ENCODE peak calls at places on chromosomes 3 and 15, in five cellular contexts. One of them, this sample, is unnamed. For H3K79me2, the result is how much of the 10 kb centered on the place peaks cover.

GRCh38 chr15:29345549-29346525 is 76.2 kb upstream of the NSMCE3 start:
- DNase-seq in HCT116: no peak
- DNase-seq in SK-N-SH: peak
- DNase-seq in hepatocyte: no peak
- DNase-seq in OCI-LY7: no peak
- DNase-seq in this sample: no peak

GRCh38 chr3:10554236-10554611 is 48.8 kb upstream of the ATP2B2 start:
- DNase-seq in HCT116: no peak
- DNase-seq in SK-N-SH: no peak
- DNase-seq in hepatocyte: no peak
- DNase-seq in OCI-LY7: no peak
- DNase-seq in this sample: no peak

GRCh38 chr3:6229778-6230410 is 631.0 kb upstream of the GRM7 start:
- DNase-seq in HCT116: no peak
- DNase-seq in SK-N-SH: no peak
- DNase-seq in hepatocyte: no peak
- DNase-seq in OCI-LY7: no peak
- DNase-seq in this sample: no peak

GRCh38 chr3:192039593-192039992 is 578.6 kb downstream of the PYDC2 start:
- DNase-seq in HCT116: no peak
- DNase-seq in SK-N-SH: no peak
- DNase-seq in hepatocyte: no peak
- DNase-seq in OCI-LY7: no peak
- DNase-seq in this sample: no peak

GRCh38 chr15:39878401-39878775 is 41.7 kb downstream of the GPR176 start:
- DNase-seq in HCT116: no peak
- DNase-seq in SK-N-SH: no peak
- DNase-seq in hepatocyte: no peak
- DNase-seq in OCI-LY7: no peak
- DNase-seq in this sample: no peak

GRCh38 chr15:58566029-58566428 is 134.2 kb downstream of the LIPC start:
- DNase-seq in HCT116: no peak
- DNase-seq in SK-N-SH: no peak
- DNase-seq in hepatocyte: no peak
- DNase-seq in OCI-LY7: no peak
- DNase-seq in this sample: no peak

GRCh38 chr15:40768492-40769309 is 1.1 kb upstream of the C15orf62 start:
- DNase-seq in HCT116: no peak
- DNase-seq in SK-N-SH: peak
- DNase-seq in hepatocyte: no peak
- DNase-seq in OCI-LY7: peak
- DNase-seq in this sample: no peak

GRCh38 chr3:39850707-39851014 is 41.3 kb downstream of the MYRIP start:
- DNase-seq in HCT116: no peak
- DNase-seq in SK-N-SH: no peak
- DNase-seq in hepatocyte: no peak
- DNase-seq in OCI-LY7: no peak
- DNase-seq in this sample: no peak

GRCh38 chr3:98099848-98100247 is 12.9 kb downstream of the OR5AC2 start:
- DNase-seq in HCT116: no peak
- DNase-seq in SK-N-SH: no peak
- DNase-seq in hepatocyte: no peak
- DNase-seq in OCI-LY7: no peak
- DNase-seq in this sample: no peak

GRCh38 chr3:194749631-194750271 is 64.1 kb downstream of the FAM43A start:
- DNase-seq in HCT116: no peak
- DNase-seq in SK-N-SH: peak
- DNase-seq in hepatocyte: peak
- DNase-seq in OCI-LY7: no peak
- DNase-seq in this sample: no peak

GRCh38 chr3:159619341-159619885 is 369.2 kb upstream of the IL12A start:
- DNase-seq in HCT116: no peak
- DNase-seq in SK-N-SH: no peak
- DNase-seq in hepatocyte: peak
- DNase-seq in OCI-LY7: no peak
- DNase-seq in this sample: peak

GRCh38 chr3:76997733-76998132 is 42.2 kb upstream of the ROBO2 start:
- DNase-seq in HCT116: no peak
- DNase-seq in SK-N-SH: no peak
- DNase-seq in hepatocyte: no peak
- DNase-seq in OCI-LY7: no peak
- DNase-seq in this sample: no peak

GRCh38 chr15:38508647-38509046 is 54.7 kb downstream of the FAM98B start:
- DNase-seq in HCT116: no peak
- DNase-seq in SK-N-SH: no peak
- DNase-seq in hepatocyte: no peak
- DNase-seq in OCI-LY7: no peak
- DNase-seq in this sample: no peak

GRCh38 chr3:99938270-99938955 is 120.8 kb downstream of the CMSS1 start:
- DNase-seq in HCT116: no peak
- DNase-seq in SK-N-SH: no peak
- DNase-seq in hepatocyte: no peak
- DNase-seq in OCI-LY7: no peak
- DNase-seq in this sample: no peak

GRCh38 chr3:46538803-46539442 is 27.2 kb downstream of the LRRC2 start:
- DNase-seq in HCT116: no peak
- DNase-seq in SK-N-SH: no peak
- DNase-seq in hepatocyte: no peak
- DNase-seq in OCI-LY7: peak
- DNase-seq in this sample: peak

GRCh38 chr15:60026555-60026954 is 22.4 kb downstream of the FOXB1 start:
- DNase-seq in HCT116: no peak
- DNase-seq in SK-N-SH: no peak
- DNase-seq in hepatocyte: no peak
- DNase-seq in OCI-LY7: no peak
- DNase-seq in this sample: no peak

GRCh38 chr3:185210621-185211157 is 43.2 kb downstream of the EHHADH start:
- DNase-seq in HCT116: no peak
- DNase-seq in SK-N-SH: peak
- DNase-seq in hepatocyte: no peak
- DNase-seq in OCI-LY7: no peak
- DNase-seq in this sample: no peak

GRCh38 chr3:38551026-38551832 is 55.1 kb downstream of the EXOG start:
- DNase-seq in HCT116: no peak
- DNase-seq in SK-N-SH: no peak
- DNase-seq in hepatocyte: no peak
- DNase-seq in OCI-LY7: no peak
- DNase-seq in this sample: no peak

GRCh38 chr3:117282506-117282905 is 572.9 kb downstream of the TUSC7 start:
- DNase-seq in HCT116: no peak
- DNase-seq in SK-N-SH: no peak
- DNase-seq in hepatocyte: no peak
- DNase-seq in OCI-LY7: no peak
- DNase-seq in this sample: no peak

GRCh38 chr3:189353988-189354735 is 182.4 kb downstream of the TPRG1 start:
- DNase-seq in HCT116: peak
- DNase-seq in SK-N-SH: no peak
- DNase-seq in hepatocyte: peak
- DNase-seq in OCI-LY7: no peak
- DNase-seq in this sample: peak

GRCh38 chr3:38590521-38590920 is 59.0 kb downstream of the SCN5A start:
- DNase-seq in HCT116: no peak
- DNase-seq in SK-N-SH: no peak
- DNase-seq in hepatocyte: no peak
- DNase-seq in OCI-LY7: no peak
- DNase-seq in this sample: no peak

GRCh38 chr3:78148986-78149717 is 1109.3 kb downstream of the ROBO2 start:
- DNase-seq in HCT116: no peak
- DNase-seq in SK-N-SH: no peak
- DNase-seq in hepatocyte: no peak
- DNase-seq in OCI-LY7: no peak
- DNase-seq in this sample: peak

GRCh38 chr3:127961963-127962362 is 46.9 kb downstream of the KBTBD12 start:
- DNase-seq in HCT116: peak
- DNase-seq in SK-N-SH: no peak
- DNase-seq in hepatocyte: peak
- DNase-seq in OCI-LY7: no peak
- DNase-seq in this sample: peak

GRCh38 chr15:90617668-90618097 is 88.0 kb downstream of the CRTC3 start:
- DNase-seq in HCT116: no peak
- DNase-seq in SK-N-SH: no peak
- DNase-seq in hepatocyte: no peak
- DNase-seq in OCI-LY7: no peak
- DNase-seq in this sample: no peak

GRCh38 chr15:95987299-95987698 is 343.2 kb upstream of the NR2F2 start:
- DNase-seq in HCT116: no peak
- DNase-seq in SK-N-SH: no peak
- DNase-seq in hepatocyte: no peak
- DNase-seq in OCI-LY7: no peak
- DNase-seq in this sample: no peak
- TF ChIP-seq EZH2phosphoT487 in HCT116: no peak
- TF ChIP-seq EZH2phosphoT487 in SK-N-SH: no peak
- TF ChIP-seq EZH2phosphoT487 in hepatocyte: no peak
- TF ChIP-seq EZH2phosphoT487 in OCI-LY7: no peak
- TF ChIP-seq EZH2phosphoT487 in this sample: no peak

GRCh38 chr15:56987286-56987685 is 68.8 kb downstream of the TCF12 start:
- DNase-seq in HCT116: no peak
- DNase-seq in SK-N-SH: no peak
- DNase-seq in hepatocyte: no peak
- DNase-seq in OCI-LY7: no peak
- DNase-seq in this sample: no peak
- H3K79me2 ChIP-seq in HCT116: half or more
- H3K79me2 ChIP-seq in SK-N-SH: half or more
- H3K79me2 ChIP-seq in hepatocyte: half or more
- H3K79me2 ChIP-seq in OCI-LY7: under half
- H3K79me2 ChIP-seq in this sample: half or more

GRCh38 chr15:100472015-100472414 is 56.7 kb downstream of the CERS3 start:
- DNase-seq in HCT116: no peak
- DNase-seq in SK-N-SH: no peak
- DNase-seq in hepatocyte: peak
- DNase-seq in OCI-LY7: no peak
- DNase-seq in this sample: no peak

GRCh38 chr15:100476805-100477204 is 51.9 kb downstream of the CERS3 start:
- DNase-seq in HCT116: no peak
- DNase-seq in SK-N-SH: no peak
- DNase-seq in hepatocyte: no peak
- DNase-seq in OCI-LY7: no peak
- DNase-seq in this sample: no peak
- H3K27ac ChIP-seq in HCT116: no peak
- H3K27ac ChIP-seq in SK-N-SH: no peak
- H3K27ac ChIP-seq in hepatocyte: no peak
- H3K27ac ChIP-seq in OCI-LY7: no peak
- H3K27ac ChIP-seq in this sample: no peak

DNA sequence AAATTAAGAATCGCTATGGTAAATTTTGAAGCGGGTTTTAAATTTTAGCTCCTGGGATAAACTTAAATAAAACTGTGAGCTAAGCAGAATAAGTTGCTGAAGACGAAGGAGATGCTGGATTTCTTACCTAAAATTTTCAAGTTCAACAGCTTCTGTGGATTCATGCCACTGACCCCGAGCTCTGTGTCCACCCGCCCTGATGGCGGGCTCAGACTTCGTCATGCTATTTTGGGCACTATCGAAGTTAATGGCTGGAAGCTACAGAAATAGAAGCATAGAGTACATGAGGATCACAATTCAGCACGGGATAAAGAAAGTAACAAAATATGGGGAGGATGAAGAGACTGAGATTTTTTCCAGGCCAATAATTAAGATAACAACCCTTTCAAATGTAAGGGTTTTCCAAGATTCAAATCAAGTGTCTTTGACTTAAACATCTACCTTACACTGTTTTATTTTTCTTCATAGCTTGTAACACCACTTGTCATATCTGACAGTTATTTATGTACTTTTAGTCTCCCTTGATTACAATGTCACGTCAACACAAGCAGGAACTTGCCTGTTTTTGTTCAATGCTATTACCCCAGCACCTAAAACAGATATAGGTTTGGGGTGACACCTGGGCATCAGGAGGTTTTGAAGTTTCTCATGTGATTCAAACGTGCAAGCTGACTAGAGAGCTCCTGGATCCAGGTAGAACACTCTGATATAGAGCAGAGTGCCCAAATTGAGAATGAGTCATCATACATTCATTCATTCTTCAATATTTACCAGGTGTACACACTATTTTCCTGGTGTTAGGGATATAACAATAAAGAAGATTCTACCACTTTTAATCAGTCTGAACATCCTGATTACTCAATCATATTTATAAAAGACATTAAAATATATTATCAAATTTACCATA is 23.0 kb downstream of the NEK10 start:
- DNase-seq in HCT116: no peak
- DNase-seq in SK-N-SH: no peak
- DNase-seq in hepatocyte: no peak
- DNase-seq in OCI-LY7: no peak
- DNase-seq in this sample: peak
- TF ChIP-seq EZH2phosphoT487 in HCT116: no peak
- TF ChIP-seq EZH2phosphoT487 in SK-N-SH: no peak
- TF ChIP-seq EZH2phosphoT487 in hepatocyte: no peak
- TF ChIP-seq EZH2phosphoT487 in OCI-LY7: no peak
- TF ChIP-seq EZH2phosphoT487 in this sample: no peak

DNA sequence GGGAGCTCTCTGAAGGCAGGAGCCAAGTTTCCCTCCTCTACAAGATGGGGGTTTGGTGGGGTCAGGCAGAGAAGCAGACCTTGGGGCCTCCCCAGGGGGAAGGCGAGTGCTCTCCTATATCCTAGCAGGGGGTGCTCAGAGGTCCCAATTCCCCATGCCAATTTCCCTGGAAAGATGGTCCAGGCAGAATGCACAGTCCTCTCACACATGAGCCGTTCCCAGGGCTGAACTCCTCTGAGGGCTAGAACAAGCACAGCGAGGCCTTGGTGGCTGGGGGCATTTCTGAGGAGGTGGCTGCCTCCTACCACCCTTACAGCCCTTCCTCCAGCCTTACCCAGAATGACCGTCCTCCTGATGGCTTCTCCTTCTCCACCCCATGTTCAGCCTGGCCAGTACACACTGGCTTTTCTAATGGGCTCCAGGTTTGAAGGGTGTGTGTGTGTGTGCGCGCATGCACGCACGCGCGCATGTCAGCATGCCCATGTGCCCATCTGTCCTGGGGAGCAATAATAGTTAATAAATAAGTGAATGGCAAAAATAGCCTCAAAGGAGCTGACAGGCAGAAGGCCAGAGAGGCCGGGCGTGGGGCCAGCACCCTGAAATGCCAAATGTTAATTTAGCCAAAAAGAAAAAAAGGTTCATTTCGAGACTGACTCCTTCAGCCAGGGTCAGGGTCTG is 24.4 kb downstream of the ADCY5 start:
- DNase-seq in HCT116: no peak
- DNase-seq in SK-N-SH: no peak
- DNase-seq in hepatocyte: no peak
- DNase-seq in OCI-LY7: no peak
- DNase-seq in this sample: no peak
- H3K79me2 ChIP-seq in HCT116: under half
- H3K79me2 ChIP-seq in SK-N-SH: under half
- H3K79me2 ChIP-seq in hepatocyte: under half
- H3K79me2 ChIP-seq in OCI-LY7: under half
- H3K79me2 ChIP-seq in this sample: under half

GRCh38 chr3:114606336-114606735 is 312.5 kb downstream of the TIGIT start:
- DNase-seq in HCT116: no peak
- DNase-seq in SK-N-SH: no peak
- DNase-seq in hepatocyte: no peak
- DNase-seq in OCI-LY7: no peak
- DNase-seq in this sample: no peak

GRCh38 chr3:114609952-114610351 is 316.1 kb downstream of the TIGIT start:
- DNase-seq in HCT116: no peak
- DNase-seq in SK-N-SH: no peak
- DNase-seq in hepatocyte: no peak
- DNase-seq in OCI-LY7: no peak
- DNase-seq in this sample: no peak

GRCh38 chr3:114608293-114608692 is 314.5 kb downstream of the TIGIT start:
- DNase-seq in HCT116: no peak
- DNase-seq in SK-N-SH: no peak
- DNase-seq in hepatocyte: no peak
- DNase-seq in OCI-LY7: no peak
- DNase-seq in this sample: peak
- H3K27ac ChIP-seq in HCT116: peak
- H3K27ac ChIP-seq in SK-N-SH: peak
- H3K27ac ChIP-seq in hepatocyte: no peak
- H3K27ac ChIP-seq in OCI-LY7: no peak
- H3K27ac ChIP-seq in this sample: no peak